ENCODE peak calls at places on chromosomes 6 and 20, in five cellular contexts. B, R, T, G and I are unnamed samples.

GRCh38 chr6:25670208-25670607 is 18.2 kb downstream of the SCGN start:
- DNase-seq in B (no peak), R (no peak), T (no peak), G (no peak), I (no peak)

GRCh38 chr20:47350181-47350550 is 6.3 kb downstream of the ZMYND8 start:
- DNase-seq in B (no peak), R (no peak), T (no peak), G (no peak), I (no peak)

GRCh38 chr20:37179671-37180524 is 550 bp upstream of the MROH8 start:
- DNase-seq in B (no peak), R (peak; percentile 24), T (no peak), G (no peak), I (peak; percentile 26)

GRCh38 chr6:106973018-106973840 is 1.3 kb downstream of the CD24 start:
- DNase-seq in B (no peak), R (no peak), T (no peak), G (no peak), I (no peak)

GRCh38 chr6:47008397-47008763 is 33.8 kb downstream of the ADGRF1 start:
- DNase-seq in B (no peak), R (no peak), T (no peak), G (no peak), I (no peak)

GRCh38 chr6:335572-335971 is 43.3 kb downstream of the DUSP22 start:
- DNase-seq in B (no peak), R (no peak), T (no peak), G (no peak), I (no peak)

GRCh38 chr6:102417368-102417767 is 1023.9 kb downstream of the GRIK2 start:
- DNase-seq in B (no peak), R (no peak), T (no peak), G (no peak), I (no peak)

GRCh38 chr6:45480697-45481415 is 103.1 kb upstream of the SUPT3H start:
- DNase-seq in B (no peak), R (peak; percentile 25), T (no peak), G (no peak), I (peak; percentile 12)

GRCh38 chr6:36853325-36853724 is 14.1 kb upstream of the CPNE5 start:
- DNase-seq in B (no peak), R (peak; percentile 72), T (no peak), G (no peak), I (peak; percentile 71)

GRCh38 chr6:37056439-37057127 is 51.1 kb downstream of the FGD2 start:
- DNase-seq in B (no peak), R (peak; percentile 45), T (no peak), G (no peak), I (no peak)

GRCh38 chr20:63846128-63846771 is 15.0 kb upstream of the ABHD16B start:
- DNase-seq in B (peak; percentile 58), R (peak; percentile 52), T (no peak), G (no peak), I (no peak)

GRCh38 chr20:51193066-51193772 is 170.3 kb upstream of the KCNG1 start:
- DNase-seq in B (no peak), R (no peak), T (no peak), G (no peak), I (peak; percentile 22)

GRCh38 chr6:134002821-134003220 is 49.6 kb downstream of the SLC2A12 start:
- DNase-seq in B (no peak), R (no peak), T (no peak), G (no peak), I (no peak)

GRCh38 chr20:12925214-12925755 is 83.5 kb upstream of the SPTLC3 start:
- DNase-seq in B (no peak), R (peak; percentile 89), T (no peak), G (peak; percentile 3), I (peak; percentile 82)

GRCh38 chr6:53065266-53066058 is at the start of gene FBXO9:
- DNase-seq in B (peak; percentile 74), R (peak; percentile 94), T (peak; percentile 62), G (peak; percentile 64), I (peak; percentile 91)

GRCh38 chr20:31567380-31567720 is 37.7 kb upstream of the ID1 start:
- DNase-seq in B (no peak), R (no peak), T (no peak), G (no peak), I (no peak)

GRCh38 chr6:84447651-84448050 is 220.2 kb upstream of the CEP162 start:
- DNase-seq in B (no peak), R (no peak), T (no peak), G (no peak), I (no peak)